ENCODE peak calls at places on chromosomes 4 and X, in eight cellular contexts. Q is CD8-positive, alpha-beta memory T cell; G is psoas muscle; U is keratinocyte; L is right lobe of liver; K is adrenal gland; C is fibroblast of lung; N is SJSA1. Y is an unnamed sample. For H3K27me3 and H3K9me3, the result is how much of the 10 kb centered on the place peaks cover.

GRCh38 chrX:77564824-77565223 is 117.6 kb downstream of the FGF16 start:
- DNase-seq in C (peak), K (no peak), Q (no peak), G (no peak), U (no peak), L (no peak), N (no peak), Y (no peak)

GRCh38 chrX:46577116-46578005 is 3.8 kb downstream of the CHST7 start:
- DNase-seq in C (peak), Q (no peak), G (no peak), N (no peak), U (no peak), L (no peak), K (no peak), Y (no peak)

GRCh38 chr4:16253127-16253960 is 27.1 kb upstream of the TAPT1 start:
- DNase-seq in K (peak), N (peak), Q (no peak), L (no peak), G (no peak), U (peak), C (peak), Y (peak)

GRCh38 chrX:153969904-153970397 is 1.7 kb downstream of the HCFC1 start:
- DNase-seq in N (peak), K (no peak), L (no peak), C (peak), U (no peak), G (peak), Q (no peak), Y (peak)

GRCh38 chrX:55489315-55490009 is at the start of gene USP51:
- DNase-seq in C (peak), Q (no peak), N (no peak), U (no peak), G (peak), K (peak), L (peak), Y (peak)

GRCh38 chr4:28278676-28279075 is 1418.0 kb downstream of the STIM2 start:
- DNase-seq in U (no peak), L (no peak), N (no peak), Q (no peak), C (no peak), G (no peak), K (no peak), Y (no peak)

GRCh38 chrX:11438767-11439166 is 145.6 kb downstream of the AMELX start:
- DNase-seq in G (no peak), K (no peak), Q (no peak), U (no peak), C (peak), N (no peak), L (no peak), Y (no peak)

GRCh38 chr4:101669138-101669831 is 121.2 kb upstream of the BANK1 start:
- DNase-seq in G (no peak), C (no peak), U (no peak), L (no peak), N (no peak), Q (no peak), K (no peak), Y (peak)

GRCh38 chr4:83128235-83128929 is 13.9 kb upstream of the PLAC8 start:
- DNase-seq in N (peak), U (peak), Q (no peak), K (no peak), G (no peak), C (peak), L (no peak), Y (peak)

GRCh38 chrX:17634542-17635207 is 102.6 kb upstream of the SCML1 start:
- DNase-seq in L (no peak), N (no peak), Q (no peak), C (no peak), G (no peak), K (no peak), U (no peak), Y (no peak)

GRCh38 chr4:55635760-55636621 is at the start of gene NMU:
- DNase-seq in U (no peak), C (peak), G (peak), Q (peak), K (no peak), N (no peak), L (peak), Y (peak)

GRCh38 chrX:48787809-48788471 is 1.6 kb downstream of the GATA1 start:
- DNase-seq in C (no peak), K (no peak), Q (no peak), L (no peak), N (no peak), G (no peak), U (no peak), Y (no peak)
- H3K27me3 ChIP-seq in C (under half), K (under half), Q (under half), L (under half), N (under half), G (under half), U (under half), Y (under half)

DNA sequence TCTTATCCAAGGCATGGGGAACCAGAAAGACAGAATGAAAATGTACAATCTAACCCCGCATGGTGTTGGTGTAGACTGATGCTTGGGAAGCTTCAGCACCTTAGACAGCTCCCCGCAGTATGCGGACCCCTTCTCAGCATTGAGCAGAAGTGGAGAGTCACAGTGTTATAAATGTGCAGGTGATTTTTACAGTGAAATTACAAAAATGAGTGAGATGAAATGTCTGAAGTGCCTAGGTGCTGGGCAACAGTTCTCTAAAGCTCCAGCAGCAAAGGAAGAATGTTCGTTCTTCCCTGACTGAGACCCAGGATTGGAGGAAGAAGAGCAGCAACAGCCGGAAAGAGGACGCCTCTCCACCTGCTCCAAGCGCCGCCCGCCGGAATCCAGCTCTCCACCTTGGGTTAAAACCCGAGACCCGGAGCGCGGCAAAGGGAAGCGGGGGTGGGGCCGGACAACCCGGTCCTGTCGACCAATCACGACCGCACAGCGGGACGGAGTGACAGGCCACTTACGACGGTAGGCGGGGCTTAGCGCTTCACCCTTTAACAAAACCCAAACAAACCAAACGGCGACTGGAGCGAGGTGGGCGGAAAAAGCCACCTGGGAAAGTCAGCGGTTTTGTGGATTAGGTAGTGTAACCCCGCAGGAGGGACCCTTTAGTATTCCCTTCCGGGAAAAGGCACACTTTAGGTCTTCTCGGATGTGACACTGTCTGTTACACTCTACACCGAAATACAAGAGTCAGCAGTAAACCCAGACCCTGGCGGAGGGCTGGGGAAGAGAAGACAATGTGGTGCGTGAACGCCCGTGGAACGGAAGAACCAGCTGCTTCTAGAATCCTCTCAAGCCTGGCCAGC is at the start of gene GLRA3:
- DNase-seq in L (no peak), Q (no peak), N (peak), K (peak), U (no peak), G (no peak), C (peak), Y (peak)
- H3K4me3 ChIP-seq in L (no peak), Q (no peak), N (no peak), K (no peak), U (no peak), G (no peak), C (no peak), Y (peak)

DNA sequence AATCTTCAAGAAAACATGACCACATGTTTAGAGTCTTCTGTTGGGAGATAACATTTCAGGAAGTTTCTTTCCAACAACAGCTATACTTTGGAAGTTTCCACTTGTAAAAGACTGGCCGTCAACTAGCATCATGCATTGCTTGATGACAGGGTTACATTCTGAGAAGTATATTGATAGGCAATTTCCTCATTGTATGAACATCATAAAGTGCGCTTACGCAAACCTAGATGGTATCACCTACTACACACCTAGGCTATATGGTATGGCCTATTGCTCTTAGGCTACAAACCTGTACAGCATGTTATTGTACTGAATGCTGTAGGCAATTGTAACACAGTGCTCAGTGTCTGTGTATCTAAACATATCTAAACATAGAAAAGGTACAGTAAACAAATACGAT is 25.4 kb upstream of the CD40LG start:
- DNase-seq in C (no peak), G (no peak), L (no peak), K (no peak), Q (no peak), U (no peak), N (no peak), Y (no peak)
- H3K9me3 ChIP-seq in C (under half), G (under half), L (under half), K (under half), Q (under half), U (under half), N (under half), Y (under half)

GRCh38 chr4:46886711-46887110 is 22.3 kb downstream of the COX7B2 start:
- DNase-seq in Q (no peak), U (no peak), G (no peak), K (no peak), L (no peak), N (no peak), C (peak), Y (no peak)
- H3K27me3 ChIP-seq in Q (under half), U (under half), G (under half), K (under half), L (under half), N (under half), C (under half), Y (under half)

DNA sequence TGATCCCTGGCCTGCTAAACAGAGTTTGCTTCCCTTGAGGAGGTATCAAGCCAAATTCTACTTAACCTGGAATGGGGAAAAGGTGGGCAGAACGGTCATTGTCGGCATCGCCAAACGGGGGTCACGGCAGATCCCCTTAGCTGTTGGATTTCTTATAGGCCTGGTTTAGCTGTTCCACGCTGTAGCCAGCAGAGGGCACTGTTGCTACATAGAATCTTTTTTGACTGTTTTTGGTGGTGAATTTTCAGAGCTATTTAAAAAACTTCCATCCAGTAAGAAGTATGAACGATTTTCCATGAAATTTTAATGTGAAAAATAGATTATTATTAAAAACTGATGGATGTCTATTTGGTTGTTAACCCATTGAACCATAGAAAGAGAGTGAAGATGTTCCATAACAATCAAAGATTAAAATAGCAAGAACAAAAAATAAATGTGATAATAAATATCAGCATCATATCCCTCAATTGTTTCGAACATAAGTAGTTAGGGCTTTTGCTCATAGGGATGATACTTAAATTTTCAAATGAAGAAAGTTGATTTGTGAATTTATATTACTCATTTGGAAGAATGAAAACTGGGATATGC is 56.6 kb downstream of the LINC00632 start:
- DNase-seq in U (no peak), N (peak), Q (peak), K (peak), L (peak), G (peak), C (peak), Y (peak)
- H3K4me3 ChIP-seq in U (no peak), N (no peak), Q (no peak), K (no peak), L (no peak), G (peak), C (peak), Y (peak)

DNA sequence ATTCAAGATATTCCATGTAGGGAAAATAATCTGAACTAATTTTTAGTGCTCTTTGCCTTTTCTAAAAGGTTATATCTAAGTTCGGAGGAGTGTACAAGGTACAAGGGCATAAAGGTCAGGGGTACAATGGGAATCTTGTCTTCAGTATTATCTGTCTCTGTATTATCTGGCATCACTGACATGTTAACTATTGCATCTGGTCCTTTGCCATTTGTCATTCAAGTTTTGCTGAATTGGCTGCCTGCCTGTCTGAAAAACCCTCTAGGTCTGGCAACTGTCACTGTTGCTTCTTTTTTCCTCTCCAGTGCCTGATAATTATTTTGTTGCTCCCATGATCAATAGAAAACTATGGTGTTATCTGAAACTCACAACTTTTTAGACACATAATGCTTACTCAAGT is 112.5 kb upstream of the STK26 start:
- DNase-seq in C (no peak), K (no peak), Q (no peak), U (no peak), G (no peak), L (no peak), N (no peak), Y (no peak)
- H3K9me3 ChIP-seq in C (under half), K (under half), Q (under half), U (under half), G (under half), L (under half), N (under half), Y (under half)

GRCh38 chrX:643911-644303 is 13.3 kb downstream of the SHOX start:
- DNase-seq in U (no peak), C (no peak), G (no peak), L (no peak), K (no peak), N (no peak), Q (no peak), Y (no peak)

GRCh38 chrX:644304-645023 is 13.9 kb downstream of the SHOX start:
- DNase-seq in K (no peak), G (no peak), L (no peak), N (no peak), C (no peak), U (no peak), Q (no peak), Y (no peak)

GRCh38 chrX:640641-641040 is 10.1 kb downstream of the SHOX start:
- DNase-seq in G (no peak), N (no peak), L (no peak), K (no peak), U (no peak), C (no peak), Q (no peak), Y (no peak)

GRCh38 chrX:641671-642435 is 11.3 kb downstream of the SHOX start:
- DNase-seq in Q (no peak), L (no peak), N (no peak), K (no peak), U (no peak), C (no peak), G (peak), Y (no peak)

GRCh38 chrX:642436-643210 is 12.0 kb downstream of the SHOX start:
- DNase-seq in G (peak), N (no peak), U (no peak), Q (no peak), L (no peak), C (no peak), K (no peak), Y (no peak)
- H3K27me3 ChIP-seq in G (half or more), N (under half), U (under half), Q (under half), L (under half), C (under half), K (half or more), Y (under half)

DNA sequence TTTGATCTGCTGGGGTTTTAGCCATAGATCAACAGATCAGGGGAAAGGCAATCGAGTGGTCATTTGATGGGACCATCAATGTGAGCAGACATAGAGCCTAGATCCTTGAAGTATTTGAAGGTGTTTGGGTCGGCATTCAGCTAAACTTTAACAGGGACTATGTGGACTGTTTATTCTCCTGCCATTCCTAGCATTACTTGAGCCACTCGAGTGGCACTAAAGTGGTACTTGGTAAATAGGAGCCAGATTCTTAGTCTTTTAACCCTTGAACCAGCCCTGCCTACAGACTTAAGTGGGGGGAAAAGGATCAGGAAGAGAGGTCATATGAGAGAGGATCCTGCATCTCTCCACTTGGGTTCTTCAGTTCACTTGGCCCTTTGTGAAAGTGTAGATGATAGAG is 3.8 kb downstream of the MSN start:
- DNase-seq in G (no peak), U (no peak), N (no peak), K (no peak), Q (no peak), C (no peak), L (no peak), Y (no peak)
- H3K4me3 ChIP-seq in G (peak), U (peak), N (no peak), K (no peak), Q (peak), C (peak), L (no peak), Y (no peak)

GRCh38 chr4:98334461-98334860 is 73.3 kb downstream of the RAP1GDS1 start:
- DNase-seq in K (no peak), G (no peak), Q (no peak), U (no peak), N (no peak), L (no peak), C (no peak), Y (no peak)
- H3K9me3 ChIP-seq in K (under half), G (under half), Q (under half), U (under half), N (under half), L (under half), C (under half), Y (under half)

GRCh38 chr4:8186883-8187282 is 12.2 kb upstream of the SH3TC1 start:
- DNase-seq in G (no peak), N (no peak), Q (no peak), C (no peak), K (no peak), L (no peak), U (no peak), Y (no peak)
- H3K27me3 ChIP-seq in G (under half), N (under half), Q (under half), C (under half), K (under half), L (under half), U (under half), Y (under half)

Y was measured in MG63.